ENCODE peak calls at places on chromosomes 5 and 9, in ten cellular contexts. One of them, this sample, is unnamed. For H3K4me1, the result is how much of the 10 kb centered on the place peaks cover.

GRCh38 chr5:160369990-160370712 is at the start of gene C1QTNF2:
- DNase-seq in right cardiac atrium: peak
- DNase-seq in stomach: peak
- DNase-seq in astrocyte: peak
- DNase-seq in SJSA1: peak
- DNase-seq in GM23248: peak
- DNase-seq in upper lobe of right lung: peak
- DNase-seq in esophagus squamous epithelium: no peak
- DNase-seq in neuronal stem cell: peak
- DNase-seq in endodermal cell: peak
- DNase-seq in this sample: peak

GRCh38 chr9:4038182-4038723 is 261.6 kb downstream of the GLIS3 start:
- DNase-seq in right cardiac atrium: no peak
- DNase-seq in stomach: no peak
- DNase-seq in astrocyte: peak
- DNase-seq in SJSA1: peak
- DNase-seq in GM23248: peak
- DNase-seq in upper lobe of right lung: no peak
- DNase-seq in esophagus squamous epithelium: no peak
- DNase-seq in neuronal stem cell: no peak
- DNase-seq in endodermal cell: no peak
- DNase-seq in this sample: peak

GRCh38 chr5:134603059-134603458 is 29.6 kb downstream of the SAR1B start:
- DNase-seq in right cardiac atrium: no peak
- DNase-seq in stomach: no peak
- DNase-seq in astrocyte: peak
- DNase-seq in SJSA1: no peak
- DNase-seq in GM23248: peak
- DNase-seq in upper lobe of right lung: no peak
- DNase-seq in esophagus squamous epithelium: no peak
- DNase-seq in neuronal stem cell: no peak
- DNase-seq in endodermal cell: no peak
- DNase-seq in this sample: peak

GRCh38 chr5:137649228-137649890 is 86.5 kb downstream of the KLHL3 start:
- DNase-seq in right cardiac atrium: no peak
- DNase-seq in stomach: no peak
- DNase-seq in astrocyte: peak
- DNase-seq in SJSA1: no peak
- DNase-seq in GM23248: peak
- DNase-seq in upper lobe of right lung: no peak
- DNase-seq in esophagus squamous epithelium: no peak
- DNase-seq in neuronal stem cell: no peak
- DNase-seq in endodermal cell: no peak
- DNase-seq in this sample: peak

GRCh38 chr9:130043654-130044623 is 950 bp upstream of the FNBP1 start:
- DNase-seq in right cardiac atrium: peak
- DNase-seq in stomach: peak
- DNase-seq in astrocyte: peak
- DNase-seq in SJSA1: no peak
- DNase-seq in GM23248: peak
- DNase-seq in upper lobe of right lung: no peak
- DNase-seq in esophagus squamous epithelium: no peak
- DNase-seq in neuronal stem cell: no peak
- DNase-seq in endodermal cell: no peak
- DNase-seq in this sample: peak

GRCh38 chr9:20722221-20722620 is 38.2 kb downstream of the FOCAD start:
- DNase-seq in right cardiac atrium: no peak
- DNase-seq in stomach: no peak
- DNase-seq in astrocyte: no peak
- DNase-seq in SJSA1: no peak
- DNase-seq in GM23248: no peak
- DNase-seq in upper lobe of right lung: no peak
- DNase-seq in esophagus squamous epithelium: no peak
- DNase-seq in neuronal stem cell: no peak
- DNase-seq in endodermal cell: no peak
- DNase-seq in this sample: no peak

GRCh38 chr5:112886975-112887374 is 25.9 kb downstream of the SRP19 start:
- DNase-seq in right cardiac atrium: no peak
- DNase-seq in stomach: no peak
- DNase-seq in astrocyte: no peak
- DNase-seq in SJSA1: no peak
- DNase-seq in GM23248: no peak
- DNase-seq in upper lobe of right lung: no peak
- DNase-seq in esophagus squamous epithelium: no peak
- DNase-seq in neuronal stem cell: no peak
- DNase-seq in endodermal cell: no peak
- DNase-seq in this sample: no peak

GRCh38 chr5:80083115-80083890 is 48.2 kb downstream of the THBS4 start:
- DNase-seq in right cardiac atrium: peak
- DNase-seq in stomach: no peak
- DNase-seq in astrocyte: peak
- DNase-seq in SJSA1: peak
- DNase-seq in GM23248: peak
- DNase-seq in upper lobe of right lung: no peak
- DNase-seq in esophagus squamous epithelium: no peak
- DNase-seq in neuronal stem cell: peak
- DNase-seq in endodermal cell: peak
- DNase-seq in this sample: peak

GRCh38 chr9:72127753-72128152 is 21.5 kb upstream of the GDA start:
- DNase-seq in right cardiac atrium: no peak
- DNase-seq in stomach: no peak
- DNase-seq in astrocyte: no peak
- DNase-seq in SJSA1: no peak
- DNase-seq in GM23248: no peak
- DNase-seq in upper lobe of right lung: no peak
- DNase-seq in esophagus squamous epithelium: no peak
- DNase-seq in neuronal stem cell: no peak
- DNase-seq in endodermal cell: no peak
- DNase-seq in this sample: no peak

GRCh38 chr9:115353681-115354080 is 235.7 kb upstream of the TNC start:
- DNase-seq in right cardiac atrium: no peak
- DNase-seq in stomach: no peak
- DNase-seq in astrocyte: peak
- DNase-seq in SJSA1: no peak
- DNase-seq in GM23248: no peak
- DNase-seq in upper lobe of right lung: no peak
- DNase-seq in esophagus squamous epithelium: no peak
- DNase-seq in neuronal stem cell: no peak
- DNase-seq in endodermal cell: no peak
- DNase-seq in this sample: no peak

GRCh38 chr5:144336619-144337018 is 165.9 kb downstream of the KCTD16 start:
- DNase-seq in right cardiac atrium: no peak
- DNase-seq in stomach: no peak
- DNase-seq in astrocyte: no peak
- DNase-seq in SJSA1: no peak
- DNase-seq in GM23248: no peak
- DNase-seq in upper lobe of right lung: no peak
- DNase-seq in esophagus squamous epithelium: no peak
- DNase-seq in neuronal stem cell: no peak
- DNase-seq in endodermal cell: no peak
- DNase-seq in this sample: peak

GRCh38 chr9:112541690-112542089 is 55.1 kb downstream of the KIAA1958 start:
- DNase-seq in right cardiac atrium: no peak
- DNase-seq in stomach: no peak
- DNase-seq in astrocyte: no peak
- DNase-seq in SJSA1: no peak
- DNase-seq in GM23248: peak
- DNase-seq in upper lobe of right lung: no peak
- DNase-seq in esophagus squamous epithelium: no peak
- DNase-seq in neuronal stem cell: no peak
- DNase-seq in endodermal cell: no peak
- DNase-seq in this sample: peak

GRCh38 chr5:135127604-135128240 is 93.7 kb upstream of the PITX1 start:
- DNase-seq in right cardiac atrium: no peak
- DNase-seq in stomach: peak
- DNase-seq in astrocyte: peak
- DNase-seq in SJSA1: peak
- DNase-seq in GM23248: peak
- DNase-seq in upper lobe of right lung: no peak
- DNase-seq in esophagus squamous epithelium: no peak
- DNase-seq in neuronal stem cell: no peak
- DNase-seq in endodermal cell: no peak
- DNase-seq in this sample: peak

GRCh38 chr5:59450245-59450644 is 443.3 kb downstream of the PDE4D start:
- DNase-seq in right cardiac atrium: no peak
- DNase-seq in stomach: no peak
- DNase-seq in astrocyte: no peak
- DNase-seq in SJSA1: no peak
- DNase-seq in GM23248: no peak
- DNase-seq in upper lobe of right lung: no peak
- DNase-seq in esophagus squamous epithelium: no peak
- DNase-seq in neuronal stem cell: no peak
- DNase-seq in endodermal cell: no peak
- DNase-seq in this sample: no peak

GRCh38 chr5:148457183-148457620 is 73.4 kb downstream of the FBXO38 start:
- DNase-seq in right cardiac atrium: no peak
- DNase-seq in stomach: no peak
- DNase-seq in astrocyte: no peak
- DNase-seq in SJSA1: no peak
- DNase-seq in GM23248: peak
- DNase-seq in upper lobe of right lung: no peak
- DNase-seq in esophagus squamous epithelium: no peak
- DNase-seq in neuronal stem cell: no peak
- DNase-seq in endodermal cell: no peak
- DNase-seq in this sample: no peak

GRCh38 chr9:129327552-129328283 is 149.7 kb upstream of the IER5L start:
- DNase-seq in right cardiac atrium: no peak
- DNase-seq in stomach: no peak
- DNase-seq in astrocyte: no peak
- DNase-seq in SJSA1: no peak
- DNase-seq in GM23248: no peak
- DNase-seq in upper lobe of right lung: no peak
- DNase-seq in esophagus squamous epithelium: no peak
- DNase-seq in neuronal stem cell: no peak
- DNase-seq in endodermal cell: no peak
- DNase-seq in this sample: no peak

DNA sequence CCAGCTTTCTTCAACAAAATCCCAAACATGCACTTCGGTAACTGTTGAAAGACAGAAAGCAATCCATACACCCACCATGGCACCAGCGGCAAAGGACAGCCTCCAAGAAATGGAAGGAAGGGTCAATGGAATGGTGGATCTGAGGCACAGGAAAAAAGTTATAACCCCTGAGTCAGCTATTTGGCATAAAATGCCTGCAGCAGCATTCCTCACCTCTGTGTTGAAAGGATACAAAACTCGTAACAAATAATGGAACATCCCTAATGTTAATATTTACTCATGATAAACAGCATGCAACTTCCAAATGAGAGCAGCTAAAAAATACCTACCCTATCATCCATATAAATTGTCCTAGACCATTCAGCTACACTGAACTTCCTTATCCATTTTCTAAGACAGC is 9.4 kb downstream of the FBXW11 start:
- DNase-seq in right cardiac atrium: no peak
- DNase-seq in stomach: no peak
- DNase-seq in astrocyte: no peak
- DNase-seq in SJSA1: no peak
- DNase-seq in GM23248: no peak
- DNase-seq in upper lobe of right lung: no peak
- DNase-seq in esophagus squamous epithelium: no peak
- DNase-seq in neuronal stem cell: no peak
- DNase-seq in endodermal cell: no peak
- DNase-seq in this sample: no peak
- H3K4me1 ChIP-seq in right cardiac atrium: under half
- H3K4me1 ChIP-seq in stomach: half or more
- H3K4me1 ChIP-seq in astrocyte: under half
- H3K4me1 ChIP-seq in SJSA1: under half
- H3K4me1 ChIP-seq in GM23248: under half
- H3K4me1 ChIP-seq in upper lobe of right lung: under half
- H3K4me1 ChIP-seq in esophagus squamous epithelium: under half
- H3K4me1 ChIP-seq in neuronal stem cell: under half
- H3K4me1 ChIP-seq in endodermal cell: under half
- H3K4me1 ChIP-seq in this sample: under half

GRCh38 chr5:174412941-174413340 is 311.4 kb upstream of the MSX2 start:
- DNase-seq in right cardiac atrium: no peak
- DNase-seq in stomach: no peak
- DNase-seq in astrocyte: peak
- DNase-seq in SJSA1: no peak
- DNase-seq in GM23248: no peak
- DNase-seq in upper lobe of right lung: no peak
- DNase-seq in esophagus squamous epithelium: no peak
- DNase-seq in neuronal stem cell: no peak
- DNase-seq in endodermal cell: no peak
- DNase-seq in this sample: no peak
- H3K4me1 ChIP-seq in right cardiac atrium: under half
- H3K4me1 ChIP-seq in stomach: under half
- H3K4me1 ChIP-seq in astrocyte: under half
- H3K4me1 ChIP-seq in SJSA1: under half
- H3K4me1 ChIP-seq in GM23248: under half
- H3K4me1 ChIP-seq in upper lobe of right lung: under half
- H3K4me1 ChIP-seq in esophagus squamous epithelium: under half
- H3K4me1 ChIP-seq in neuronal stem cell: under half
- H3K4me1 ChIP-seq in endodermal cell: under half
- H3K4me1 ChIP-seq in this sample: under half

DNA sequence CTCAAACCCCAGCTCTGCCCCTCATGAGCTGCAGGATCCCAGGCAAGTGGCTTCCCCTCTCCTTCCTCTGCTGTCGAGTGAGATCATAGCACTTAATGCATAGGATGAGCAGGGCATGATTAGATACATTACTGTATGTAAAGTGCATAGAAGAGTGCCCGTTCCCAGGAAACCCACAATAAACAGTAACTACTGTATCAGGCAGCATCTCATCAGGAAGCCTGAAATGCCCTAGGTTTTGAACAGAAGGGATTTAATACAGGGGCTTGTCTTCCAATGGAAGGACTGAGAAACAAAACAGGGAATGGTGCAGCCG is 38.5 kb upstream of the NEK6 start:
- DNase-seq in right cardiac atrium: no peak
- DNase-seq in stomach: no peak
- DNase-seq in astrocyte: no peak
- DNase-seq in SJSA1: no peak
- DNase-seq in GM23248: no peak
- DNase-seq in upper lobe of right lung: no peak
- DNase-seq in esophagus squamous epithelium: no peak
- DNase-seq in neuronal stem cell: no peak
- DNase-seq in endodermal cell: peak
- DNase-seq in this sample: no peak
- H3K4me1 ChIP-seq in right cardiac atrium: under half
- H3K4me1 ChIP-seq in stomach: half or more
- H3K4me1 ChIP-seq in astrocyte: under half
- H3K4me1 ChIP-seq in SJSA1: under half
- H3K4me1 ChIP-seq in GM23248: under half
- H3K4me1 ChIP-seq in upper lobe of right lung: half or more
- H3K4me1 ChIP-seq in esophagus squamous epithelium: under half
- H3K4me1 ChIP-seq in neuronal stem cell: under half
- H3K4me1 ChIP-seq in endodermal cell: under half
- H3K4me1 ChIP-seq in this sample: under half

DNA sequence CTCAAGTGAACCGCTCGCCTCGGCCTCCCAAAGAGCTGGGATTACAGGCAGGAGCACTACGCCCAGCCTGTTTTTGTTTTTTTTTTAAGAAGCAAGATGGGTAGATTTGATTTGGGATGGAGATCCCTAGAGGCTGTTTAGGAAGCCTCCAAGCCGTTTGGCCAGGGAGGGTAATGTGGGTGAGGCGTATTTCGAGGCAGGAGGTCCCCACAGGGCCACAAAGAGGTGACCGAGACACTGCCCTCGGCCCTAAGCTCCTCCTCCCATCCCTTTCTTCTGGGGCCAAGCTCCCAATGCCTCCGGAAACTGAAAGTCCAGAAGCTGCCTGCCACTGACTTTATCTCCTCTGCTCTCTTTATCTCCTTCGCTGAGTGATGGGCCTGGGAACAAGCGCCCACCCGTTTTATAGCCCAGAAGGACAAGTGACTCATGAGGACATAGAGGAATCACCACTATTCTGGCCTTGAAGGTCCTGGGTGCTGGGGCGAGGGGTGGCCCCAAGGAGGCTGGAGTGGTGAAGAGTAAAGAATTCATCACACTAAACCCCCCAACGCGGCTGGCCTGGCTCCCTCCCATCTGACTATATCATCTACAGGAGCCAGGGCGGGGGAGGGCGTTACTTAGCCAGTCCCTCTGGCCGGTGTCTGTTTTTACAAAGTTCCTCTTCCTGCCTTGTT is 2.0 kb upstream of the RALGDS start:
- DNase-seq in right cardiac atrium: peak
- DNase-seq in stomach: no peak
- DNase-seq in astrocyte: peak
- DNase-seq in SJSA1: no peak
- DNase-seq in GM23248: peak
- DNase-seq in upper lobe of right lung: no peak
- DNase-seq in esophagus squamous epithelium: no peak
- DNase-seq in neuronal stem cell: no peak
- DNase-seq in endodermal cell: no peak
- DNase-seq in this sample: no peak
- H3K4me1 ChIP-seq in right cardiac atrium: under half
- H3K4me1 ChIP-seq in stomach: half or more
- H3K4me1 ChIP-seq in astrocyte: under half
- H3K4me1 ChIP-seq in SJSA1: under half
- H3K4me1 ChIP-seq in GM23248: under half
- H3K4me1 ChIP-seq in upper lobe of right lung: half or more
- H3K4me1 ChIP-seq in esophagus squamous epithelium: half or more
- H3K4me1 ChIP-seq in neuronal stem cell: under half
- H3K4me1 ChIP-seq in endodermal cell: under half
- H3K4me1 ChIP-seq in this sample: half or more

This sample was measured in adipocyte.